ENCODE peak calls at places on chromosome 18, in ten cellular contexts. K is SK-N-SH, Z is IMR-90, L is pancreas, D is lung, V is PC-3, Q is ovary, M is stomach, N is dorsolateral prefrontal cortex, O is left ventricle myocardium inferior. G is an unnamed sample.

GRCh38 chr18:73150199-73150598 is 282.4 kb upstream of the NETO1 start:
- DNase-seq in K (no peak), Z (no peak), L (no peak), D (no peak), V (peak; percentile 21), Q (no peak), M (no peak), N (no peak), O (no peak), G (no peak)

GRCh38 chr18:79507076-79507545 is 111.4 kb downstream of the NFATC1 start:
- DNase-seq in K (peak; percentile 29), Z (no peak), L (peak; percentile 32), D (peak; percentile 55), V (no peak), Q (peak; percentile 61), M (peak; percentile 69), N (no peak), O (peak; percentile 86), G (peak; percentile 20)

GRCh38 chr18:59219672-59220163 is at the start of gene GRP:
- DNase-seq in K (peak; percentile 42), Z (no peak), L (no peak), D (no peak), V (no peak), Q (no peak), M (no peak), N (no peak), O (no peak), G (no peak)

GRCh38 chr18:70827632-70828031 is 538.8 kb downstream of the SOCS6 start:
- DNase-seq in K (peak; percentile 27), Z (no peak), L (no peak), D (no peak), V (no peak), Q (no peak), M (no peak), N (no peak), O (no peak), G (no peak)

GRCh38 chr18:48197819-48198218 is 211.4 kb downstream of the ZBTB7C start:
- DNase-seq in K (no peak), Z (no peak), L (no peak), D (no peak), V (no peak), Q (no peak), M (no peak), N (no peak), O (no peak), G (no peak)

GRCh38 chr18:65946777-65947176 is 196.0 kb downstream of the CDH7 start:
- DNase-seq in K (no peak), Z (no peak), L (no peak), D (no peak), V (no peak), Q (no peak), M (no peak), N (no peak), O (no peak), G (no peak)

GRCh38 chr18:2909431-2910140 is 62.8 kb downstream of the EMILIN2 start:
- DNase-seq in K (no peak), Z (no peak), L (no peak), D (no peak), V (no peak), Q (no peak), M (no peak), N (no peak), O (no peak), G (no peak)

GRCh38 chr18:24878289-24878688 is 417.9 kb downstream of the HRH4 start:
- DNase-seq in K (peak; percentile 27), Z (peak; percentile 64), L (no peak), D (no peak), V (peak; percentile 61), Q (no peak), M (no peak), N (no peak), O (no peak), G (peak; percentile 67)

GRCh38 chr18:63559567-63560491 is 17.7 kb downstream of the SERPINB12 start:
- DNase-seq in K (no peak), Z (no peak), L (no peak), D (no peak), V (no peak), Q (no peak), M (no peak), N (no peak), O (no peak), G (no peak)

GRCh38 chr18:32362484-32362883 is 108.2 kb downstream of the GAREM1 start:
- DNase-seq in K (no peak), Z (peak; percentile 28), L (no peak), D (no peak), V (peak; percentile 56), Q (no peak), M (no peak), N (no peak), O (no peak), G (no peak)

GRCh38 chr18:74996055-74996454 is 212.9 kb downstream of the PTGR3 start:
- DNase-seq in K (no peak), Z (no peak), L (no peak), D (no peak), V (no peak), Q (no peak), M (no peak), N (no peak), O (no peak), G (no peak)

GRCh38 chr18:32446780-32447179 is 23.9 kb downstream of the GAREM1 start:
- DNase-seq in K (no peak), Z (no peak), L (no peak), D (no peak), V (no peak), Q (no peak), M (no peak), N (no peak), O (no peak), G (no peak)

GRCh38 chr18:28189400-28190239 is 12.7 kb upstream of the CDH2 start:
- DNase-seq in K (peak; percentile 25), Z (peak; percentile 87), L (no peak), D (no peak), V (peak; percentile 87), Q (no peak), M (peak; percentile 58), N (no peak), O (no peak), G (peak; percentile 88)

GRCh38 chr18:47418746-47419145 is 167.3 kb upstream of the SKOR2 start:
- DNase-seq in K (no peak), Z (no peak), L (no peak), D (no peak), V (no peak), Q (no peak), M (no peak), N (no peak), O (no peak), G (no peak)

GRCh38 chr18:46174317-46175039 is 70.3 kb downstream of the HAUS1 start:
- DNase-seq in K (peak; percentile 70), Z (peak; percentile 30), L (peak; percentile 23), D (no peak), V (no peak), Q (peak; percentile 10), M (peak; percentile 31), N (peak; percentile 27), O (peak; percentile 29), G (peak; percentile 80)

GRCh38 chr18:8705941-8706544 is 687 bp downstream of the MTCL1 start:
- DNase-seq in K (peak; percentile 72), Z (no peak), L (peak; percentile 30), D (no peak), V (peak; percentile 10), Q (peak; percentile 16), M (no peak), N (no peak), O (no peak), G (no peak)

GRCh38 chr18:8708670-8709069 is 3.3 kb downstream of the MTCL1 start:
- DNase-seq in K (no peak), Z (no peak), L (no peak), D (no peak), V (no peak), Q (no peak), M (no peak), N (no peak), O (no peak), G (no peak)

GRCh38 chr18:8706545-8706980 is 1.2 kb downstream of the MTCL1 start:
- DNase-seq in K (no peak), Z (peak; percentile 16), L (peak; percentile 29), D (no peak), V (peak; percentile 11), Q (peak; percentile 17), M (no peak), N (no peak), O (no peak), G (no peak)

GRCh38 chr18:8707946-8708345 is 2.6 kb downstream of the MTCL1 start:
- DNase-seq in K (no peak), Z (peak; percentile 54), L (no peak), D (no peak), V (no peak), Q (no peak), M (no peak), N (no peak), O (no peak), G (no peak)

GRCh38 chr18:8706981-8707940 is 1.9 kb downstream of the MTCL1 start:
- DNase-seq in K (peak; percentile 67), Z (peak; percentile 73), L (peak; percentile 65), D (peak; percentile 53), V (peak; percentile 83), Q (peak; percentile 41), M (peak; percentile 59), N (peak; percentile 44), O (no peak), G (peak; percentile 71)
- TF ChIP-seq CTCF in K (peak; percentile 51), Z (no peak), L (peak; percentile 12), D (no peak), V (peak; percentile 59), Q (no peak), M (peak; percentile 22), N (no peak), O (peak; percentile 36), G (peak; percentile 43)

GRCh38 chr18:77065221-77065981 is 67.2 kb downstream of the MBP start:
- DNase-seq in K (no peak), Z (peak; percentile 94), L (no peak), D (no peak), V (peak; percentile 87), Q (no peak), M (peak; percentile 53), N (no peak), O (peak; percentile 46), G (no peak)
- H3K27ac ChIP-seq in K (no peak overlapping the region), Z (peak overlapping the region; percentile 82), L (no peak overlapping the region), D (no peak overlapping the region), V (peak overlapping the region; percentile 99), Q (no peak overlapping the region), M (peak overlapping the region; percentile 59), N (no peak overlapping the region), O (peak overlapping the region; percentile 74), G (no peak overlapping the region)

GRCh38 chr18:54607213-54607934 is 16.3 kb downstream of the DYNAP start:
- DNase-seq in K (no peak), Z (peak; percentile 1), L (peak; percentile 51), D (no peak), V (peak; percentile 87), Q (no peak), M (peak; percentile 31), N (no peak), O (no peak), G (peak; percentile 0)
- H3K4me3 ChIP-seq in K (no peak overlapping the region), Z (no peak overlapping the region), L (peak overlapping the region; percentile 36), D (no peak overlapping the region), V (peak overlapping the region; percentile 65), Q (no peak overlapping the region), M (no peak overlapping the region), N (peak overlapping the region; percentile 0), O (peak overlapping the region; percentile 5), G (no peak overlapping the region)

DNA sequence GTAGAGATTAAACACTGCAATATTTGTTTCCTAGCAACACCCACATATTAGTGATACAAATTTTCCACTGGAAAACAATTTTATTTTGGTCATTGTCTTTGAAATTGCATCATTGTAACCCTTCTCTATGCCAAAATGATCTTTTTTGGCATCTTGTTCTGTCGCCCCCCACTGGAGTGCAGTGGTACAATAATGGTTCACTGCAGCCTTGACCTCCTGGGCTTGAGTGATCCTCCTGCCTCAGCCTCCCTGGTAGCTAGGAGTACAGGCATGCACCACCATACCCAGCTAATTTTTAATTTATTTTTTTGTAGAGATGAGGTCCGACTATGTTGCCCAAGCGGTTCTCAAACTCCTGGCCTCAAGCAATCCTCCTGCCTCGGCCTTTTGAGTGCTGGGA is 117.4 kb downstream of the PIK3C3 start:
- DNase-seq in K (no peak), Z (no peak), L (no peak), D (no peak), V (no peak), Q (no peak), M (no peak), N (no peak), O (no peak), G (no peak)
- TF ChIP-seq CTCF in K (peak; percentile 40), Z (no peak), L (no peak), D (no peak), V (peak; percentile 23), Q (no peak), M (no peak), N (no peak), O (no peak), G (peak; percentile 11)

G was measured in cardiac muscle cell.